ENCODE peak calls at places on chromosomes 6 and 20, in six cellular contexts. W, I, R, H, L and V are unnamed samples.

GRCh38 chr20:46361386-46361785 is 45.0 kb downstream of the ELMO2 start:
- DNase-seq in W (peak; percentile 29), I (no peak), R (no peak), H (no peak), L (no peak), V (no peak)

GRCh38 chr6:109458774-109459531 is 3.4 kb upstream of the MICAL1 start:
- DNase-seq in W (peak; percentile 50), I (no peak), R (no peak), H (no peak), L (no peak), V (no peak)

GRCh38 chr6:11343963-11344714 is 111.7 kb upstream of the NEDD9 start:
- DNase-seq in W (no peak), I (no peak), R (no peak), H (no peak), L (no peak), V (peak; percentile 54)

GRCh38 chr6:48928937-48929336 is 534.1 kb downstream of the MMUT start:
- DNase-seq in W (no peak), I (no peak), R (no peak), H (no peak), L (no peak), V (no peak)

GRCh38 chr6:135088232-135088760 is 33.7 kb upstream of the HBS1L start:
- DNase-seq in W (no peak), I (no peak), R (no peak), H (no peak), L (no peak), V (no peak)

GRCh38 chr6:53623497-53623896 is 42.1 kb downstream of the KLHL31 start:
- DNase-seq in W (no peak), I (no peak), R (no peak), H (no peak), L (no peak), V (no peak)

GRCh38 chr6:31908791-31909190 is 6.9 kb upstream of the ZBTB12 start:
- DNase-seq in W (no peak), I (no peak), R (no peak), H (no peak), L (no peak), V (no peak)

GRCh38 chr20:31943052-31943471 is 8.8 kb downstream of the PDRG1 start:
- DNase-seq in W (no peak), I (no peak), R (no peak), H (no peak), L (no peak), V (no peak)

GRCh38 chr6:145155873-145156782 is 579.2 kb downstream of the EPM2A start:
- DNase-seq in W (no peak), I (no peak), R (no peak), H (no peak), L (no peak), V (no peak)

GRCh38 chr20:5835870-5836269 is 85.7 kb downstream of the SHLD1 start:
- DNase-seq in W (no peak), I (no peak), R (no peak), H (no peak), L (peak; percentile 24), V (no peak)

GRCh38 chr6:90406957-90407356 is 110.3 kb upstream of the BACH2 start:
- DNase-seq in W (no peak), I (no peak), R (no peak), H (no peak), L (no peak), V (no peak)

GRCh38 chr20:62079166-62079565 is 13.5 kb upstream of the TAF4 start:
- DNase-seq in W (no peak), I (no peak), R (no peak), H (no peak), L (no peak), V (no peak)

GRCh38 chr6:131362070-131362469 is 211.0 kb upstream of the ARG1 start:
- DNase-seq in W (no peak), I (no peak), R (no peak), H (no peak), L (no peak), V (no peak)

GRCh38 chr6:80520195-80520594 is 413.7 kb downstream of the BCKDHB start:
- DNase-seq in W (no peak), I (no peak), R (no peak), H (no peak), L (peak; percentile 47), V (no peak)

GRCh38 chr6:14671261-14671681 is 553.7 kb downstream of the CD83 start:
- DNase-seq in W (no peak), I (no peak), R (no peak), H (no peak), L (no peak), V (no peak)

GRCh38 chr6:39887692-39888450 is 46.4 kb downstream of the MOCS1 start:
- DNase-seq in W (no peak), I (peak; percentile 67), R (no peak), H (no peak), L (peak; percentile 74), V (peak; percentile 53)

GRCh38 chr6:72820906-72821305 is 199.0 kb downstream of the KCNQ5 start:
- DNase-seq in W (no peak), I (no peak), R (no peak), H (no peak), L (no peak), V (no peak)

GRCh38 chr6:133502451-133503259 is 261.5 kb downstream of the EYA4 start:
- DNase-seq in W (no peak), I (no peak), R (no peak), H (no peak), L (peak; percentile 63), V (no peak)

GRCh38 chr20:43331911-43332310 is 125.8 kb upstream of the SRSF6 start:
- DNase-seq in W (no peak), I (no peak), R (no peak), H (no peak), L (no peak), V (peak; percentile 11)

GRCh38 chr20:38883981-38884733 is 42.1 kb upstream of the FAM83D start:
- DNase-seq in W (no peak), I (no peak), R (no peak), H (no peak), L (no peak), V (no peak)

GRCh38 chr20:20461526-20461925 is 93.6 kb downstream of the INSM1 start:
- DNase-seq in W (no peak), I (no peak), R (no peak), H (no peak), L (no peak), V (no peak)

GRCh38 chr6:116676021-116676420 is 5.0 kb upstream of the KPNA5 start:
- DNase-seq in W (no peak), I (no peak), R (no peak), H (no peak), L (no peak), V (no peak)

GRCh38 chr20:41480054-41480770 is 113.6 kb upstream of the EMILIN3 start:
- DNase-seq in W (no peak), I (no peak), R (no peak), H (no peak), L (no peak), V (peak; percentile 20)

GRCh38 chr6:78835817-78836216 is 31.5 kb upstream of the IRAK1BP1 start:
- DNase-seq in W (no peak), I (no peak), R (no peak), H (no peak), L (no peak), V (no peak)

GRCh38 chr20:31690124-31690666 is 32.5 kb downstream of the BCL2L1 start:
- DNase-seq in W (no peak), I (no peak), R (no peak), H (no peak), L (no peak), V (no peak)

GRCh38 chr20:49426873-49427272 is 55.6 kb downstream of the KCNB1 start:
- DNase-seq in W (no peak), I (no peak), R (no peak), H (no peak), L (no peak), V (no peak)

GRCh38 chr6:33863723-33864440 is 60.1 kb upstream of the MLN start:
- DNase-seq in W (no peak), I (no peak), R (no peak), H (no peak), L (no peak), V (no peak)

GRCh38 chr6:41732601-41733348 is 2.6 kb downstream of the TFEB start:
- DNase-seq in W (peak; percentile 59), I (no peak), R (peak; percentile 71), H (no peak), L (no peak), V (no peak)

GRCh38 chr6:131877999-131878789 is 70.4 kb downstream of the ENPP1 start:
- DNase-seq in W (no peak), I (no peak), R (no peak), H (no peak), L (no peak), V (no peak)

GRCh38 chr20:20713244-20713765 is 861 bp upstream of the RALGAPA2 start:
- DNase-seq in W (peak; percentile 3), I (no peak), R (no peak), H (no peak), L (no peak), V (no peak)

GRCh38 chr20:44104807-44105517 is 82.0 kb downstream of the JPH2 start:
- DNase-seq in W (no peak), I (no peak), R (no peak), H (peak; percentile 58), L (no peak), V (peak; percentile 14)

GRCh38 chr20:44222027-44222426 is 11.5 kb upstream of the OSER1 start:
- DNase-seq in W (no peak), I (no peak), R (no peak), H (no peak), L (no peak), V (no peak)

GRCh38 chr6:80932364-80932763 is 820.1 kb downstream of the TENT5A start:
- DNase-seq in W (no peak), I (no peak), R (no peak), H (no peak), L (no peak), V (no peak)